ENCODE peak calls at places on chromosomes 12 and 14, in eight cellular contexts. L is T-helper 1 cell, H is HEK293T, R is BE2C, Y is stromal cell of bone marrow, P is HS-5, M is NCI-H345, W is SHP77. T is an unnamed sample.

GRCh38 chr14:79018846-79019245 is 848.7 kb downstream of the NRXN3 start:
- DNase-seq in L (no peak), H (no peak), R (no peak), Y (peak), P (peak), M (no peak), W (no peak), T (no peak)

GRCh38 chr14:68685419-68686211 is 107.3 kb downstream of the ZFP36L1 start:
- DNase-seq in L (peak), H (no peak), R (no peak), Y (no peak), P (no peak), M (no peak), W (no peak), T (no peak)

GRCh38 chr12:116887897-116888296 is 6.7 kb upstream of the HRK start:
- DNase-seq in L (no peak), H (no peak), R (no peak), Y (no peak), P (no peak), M (no peak), W (no peak), T (no peak)

GRCh38 chr12:26274441-26275312 is 79.3 kb downstream of the SSPN start:
- DNase-seq in L (no peak), H (peak), R (peak), Y (peak), P (peak), M (no peak), W (peak), T (no peak)

GRCh38 chr14:58298880-58299664 is 717 bp downstream of the ARID4A start:
- DNase-seq in L (peak), H (peak), R (peak), Y (no peak), P (no peak), M (peak), W (no peak), T (peak)

GRCh38 chr14:89630096-89630829 is 213.2 kb upstream of the FOXN3 start:
- DNase-seq in L (no peak), H (no peak), R (no peak), Y (no peak), P (no peak), M (no peak), W (no peak), T (no peak)

GRCh38 chr12:53060064-53060720 is 10.3 kb downstream of the TNS2 start:
- DNase-seq in L (no peak), H (no peak), R (no peak), Y (no peak), P (no peak), M (no peak), W (no peak), T (no peak)

GRCh38 chr12:121673013-121673441 is 3.6 kb upstream of the MORN3 start:
- DNase-seq in L (no peak), H (no peak), R (peak), Y (no peak), P (no peak), M (no peak), W (peak), T (no peak)

GRCh38 chr12:100827901-100828520 is 33.4 kb downstream of the ANO4 start:
- DNase-seq in L (no peak), H (peak), R (peak), Y (peak), P (peak), M (peak), W (peak), T (no peak)

GRCh38 chr14:83071888-83072501 is 1538.3 kb upstream of the SEL1L start:
- DNase-seq in L (no peak), H (no peak), R (no peak), Y (peak), P (peak), M (no peak), W (peak), T (no peak)

GRCh38 chr14:38948171-38948570 is 154.9 kb downstream of the SEC23A start:
- DNase-seq in L (no peak), H (no peak), R (no peak), Y (no peak), P (peak), M (no peak), W (no peak), T (no peak)

GRCh38 chr12:131129839-131130238 is 176.1 kb downstream of the ADGRD1 start:
- DNase-seq in L (no peak), H (no peak), R (peak), Y (no peak), P (no peak), M (no peak), W (no peak), T (no peak)

GRCh38 chr14:79584679-79585078 is 626.6 kb downstream of the DIO2 start:
- DNase-seq in L (no peak), H (no peak), R (no peak), Y (peak), P (peak), M (no peak), W (no peak), T (no peak)

GRCh38 chr12:122001379-122002209 is 20.1 kb upstream of the BCL7A start:
- DNase-seq in L (no peak), H (no peak), R (no peak), Y (no peak), P (no peak), M (peak), W (no peak), T (peak)

GRCh38 chr12:45336762-45337596 is 121.1 kb downstream of the ANO6 start:
- DNase-seq in L (no peak), H (no peak), R (no peak), Y (peak), P (peak), M (no peak), W (no peak), T (no peak)

GRCh38 chr12:50505386-50505827 is 622 bp downstream of the DIP2B start:
- DNase-seq in L (no peak), H (no peak), R (peak), Y (no peak), P (no peak), M (no peak), W (peak), T (no peak)

GRCh38 chr14:35390577-35391387 is 13.8 kb downstream of the NFKBIA start:
- DNase-seq in L (no peak), H (no peak), R (peak), Y (no peak), P (no peak), M (peak), W (peak), T (no peak)

GRCh38 chr14:28676481-28676880 is 90.1 kb upstream of the FOXG1 start:
- DNase-seq in L (no peak), H (no peak), R (no peak), Y (peak), P (peak), M (no peak), W (no peak), T (no peak)

GRCh38 chr12:10717410-10717809 is 5.7 kb downstream of the YBX3 start:
- DNase-seq in L (no peak), H (no peak), R (no peak), Y (no peak), P (no peak), M (no peak), W (no peak), T (no peak)

GRCh38 chr14:23034498-23035302 is at the start of gene PSMB5:
- DNase-seq in L (peak), H (peak), R (peak), Y (peak), P (peak), M (no peak), W (no peak), T (no peak)

GRCh38 chr14:21087294-21088091 is 11.0 kb downstream of the ZNF219 start:
- DNase-seq in L (peak), H (no peak), R (no peak), Y (peak), P (peak), M (no peak), W (no peak), T (no peak)

GRCh38 chr14:22339277-22339676 is 249.7 kb downstream of the DAD1 start:
- DNase-seq in L (no peak), H (no peak), R (no peak), Y (peak), P (no peak), M (no peak), W (no peak), T (no peak)

GRCh38 chr12:116598341-116599284 is 39.4 kb downstream of the MAP1LC3B2 start:
- DNase-seq in L (no peak), H (no peak), R (no peak), Y (no peak), P (no peak), M (no peak), W (no peak), T (no peak)

GRCh38 chr12:124759841-124760508 is 103.7 kb downstream of the SCARB1 start:
- DNase-seq in L (no peak), H (no peak), R (no peak), Y (no peak), P (no peak), M (no peak), W (no peak), T (no peak)

GRCh38 chr12:94285954-94286579 is 137.7 kb downstream of the PLXNC1 start:
- DNase-seq in L (no peak), H (no peak), R (peak), Y (no peak), P (no peak), M (no peak), W (no peak), T (no peak)

GRCh38 chr14:104973215-104974145 is 4.7 kb downstream of the AHNAK2 start:
- DNase-seq in L (no peak), H (no peak), R (peak), Y (peak), P (peak), M (peak), W (no peak), T (no peak)

GRCh38 chr14:94562941-94563883 is 2.0 kb downstream of the SERPINA4 start:
- DNase-seq in L (no peak), H (no peak), R (no peak), Y (no peak), P (no peak), M (no peak), W (no peak), T (no peak)

GRCh38 chr14:70338550-70338949 is 20.9 kb downstream of the COX16 start:
- DNase-seq in L (no peak), H (no peak), R (no peak), Y (no peak), P (no peak), M (no peak), W (no peak), T (no peak)